ENCODE peak calls at places on chromosomes 1 and 21, in five cellular contexts. L is aorta; B is stimulated activated CD8-positive, alpha-beta memory T cell treated with anti-CD3 and anti-CD28 coated beads, Interleukin-7, amount 100 ng/mL, for 48 hours; X is ELR; C is CD8-positive, alpha-beta T cell. O is an unnamed sample.
A peak's percentile ranks its signal among the peaks of the same experiment; 100 is the strongest.

GRCh38 chr1:212670882-212671281 is 28.8 kb downstream of the BATF3 start:
- DNase-seq in X (no peak), B (no peak), L (no peak), C (no peak), O (no peak)

GRCh38 chr1:33292726-33293340 is 28.1 kb downstream of the A3GALT2 start:
- DNase-seq in B (no peak), X (no peak), C (no peak), L (peak; percentile 42), O (no peak)

GRCh38 chr21:43834146-43834905 is 30.7 kb upstream of the AGPAT3 start:
- DNase-seq in L (no peak), C (no peak), X (no peak), B (no peak), O (no peak)

GRCh38 chr1:24077278-24077978 is 34.5 kb downstream of the MYOM3 start:
- DNase-seq in X (no peak), C (no peak), B (no peak), L (no peak), O (no peak)

GRCh38 chr1:153741946-153742345 is 14.1 kb downstream of the INTS3 start:
- DNase-seq in C (no peak), B (no peak), L (no peak), X (no peak), O (no peak)

GRCh38 chr1:242770366-242770765 is 245.9 kb upstream of the PLD5 start:
- DNase-seq in C (no peak), B (no peak), X (no peak), L (no peak), O (no peak)

GRCh38 chr1:24199291-24199900 is 12.3 kb upstream of the IFNLR1 start:
- DNase-seq in C (peak; percentile 52), L (peak; percentile 68), X (peak; percentile 73), B (no peak), O (peak; percentile 52)

GRCh38 chr1:13583964-13584791 is 546 bp downstream of the PDPN start:
- DNase-seq in B (no peak), L (peak; percentile 53), X (no peak), C (no peak), O (no peak)

GRCh38 chr1:155591770-155592169 is 18.2 kb upstream of the MSTO1 start:
- DNase-seq in C (no peak), X (peak; percentile 79), L (no peak), B (no peak), O (peak; percentile 27)

GRCh38 chr1:184193451-184193850 is 141.9 kb downstream of the TSEN15 start:
- DNase-seq in X (peak; percentile 4), B (no peak), C (no peak), L (no peak), O (no peak)

GRCh38 chr1:186983327-186983726 is 154.6 kb downstream of the PLA2G4A start:
- DNase-seq in B (no peak), L (peak; percentile 41), C (no peak), X (no peak), O (no peak)

GRCh38 chr21:36663033-36663855 is 35.7 kb upstream of the SIM2 start:
- DNase-seq in C (no peak), B (no peak), X (peak; percentile 42), L (no peak), O (no peak)

GRCh38 chr1:78045850-78046778 is at the start of gene GIPC2:
- DNase-seq in C (no peak), B (no peak), X (peak; percentile 49), L (peak; percentile 52), O (no peak)

GRCh38 chr1:18951818-18952391 is 4.6 kb downstream of the IFFO2 start:
- DNase-seq in C (peak; percentile 58), L (no peak), X (no peak), B (peak; percentile 72), O (no peak)

GRCh38 chr21:15051652-15052554 is 12.9 kb downstream of the NRIP1 start:
- DNase-seq in C (no peak), X (peak; percentile 24), B (no peak), L (no peak), O (no peak)

GRCh38 chr1:145962157-145963102 is 1.9 kb downstream of the ANKRD34A start:
- DNase-seq in X (peak; percentile 51), C (no peak), B (no peak), L (peak; percentile 57), O (no peak)

GRCh38 chr1:173914366-173914871 is 2.7 kb downstream of the SERPINC1 start:
- DNase-seq in X (peak; percentile 64), C (no peak), B (no peak), L (no peak), O (peak; percentile 10)

GRCh38 chr1:67610450-67610849 is 74.6 kb upstream of the GADD45A start:
- DNase-seq in L (no peak), C (no peak), X (peak; percentile 23), B (no peak), O (no peak)

GRCh38 chr1:172429324-172430127 is 9.0 kb downstream of the C1orf105 start:
- DNase-seq in X (peak; percentile 80), C (no peak), B (no peak), L (no peak), O (peak; percentile 55)

GRCh38 chr1:29162476-29163138 is 19.1 kb downstream of the SRSF4 start:
- DNase-seq in B (no peak), X (peak; percentile 23), L (no peak), C (no peak), O (no peak)

GRCh38 chr1:65009724-65010420 is 43.5 kb upstream of the JAK1 start:
- DNase-seq in B (no peak), X (no peak), C (no peak), L (no peak), O (no peak)

GRCh38 chr1:32991819-32992488 is 27.3 kb upstream of the RNF19B start:
- DNase-seq in L (no peak), C (no peak), X (no peak), B (no peak), O (no peak)

GRCh38 chr1:205766570-205766969 is 8.7 kb downstream of the RAB29 start:
- DNase-seq in L (no peak), C (no peak), B (no peak), X (no peak), O (no peak)

GRCh38 chr1:15173863-15174614 is 20.5 kb downstream of the TMEM51 start:
- DNase-seq in L (no peak), B (no peak), C (no peak), X (no peak), O (no peak)

GRCh38 chr1:149995927-149996326 is 14.6 kb downstream of the OTUD7B start:
- DNase-seq in X (peak; percentile 86), B (no peak), L (no peak), C (no peak), O (no peak)

GRCh38 chr1:84973493-84974334 is 23.2 kb downstream of the MCOLN2 start:
- DNase-seq in C (no peak), X (peak; percentile 30), L (no peak), B (no peak), O (no peak)

O was measured in Panc1.